ENCODE peak calls at places on chromosome 19, in five cellular contexts. U is progenitor cell of endocrine pancreas; D is NCI-H82; B is central memory CD8-positive, alpha-beta T cell; I is C1 segment of cervical spinal cord. R is an unnamed sample.

GRCh38 chr19:46659151-46660007 is 1.6 kb downstream of the DACT3 start:
- DNase-seq in U (no peak), D (peak), B (no peak), I (peak), R (peak)

GRCh38 chr19:21608571-21608970 is 103.2 kb downstream of the ZNF429 start:
- DNase-seq in D (no peak), I (no peak), B (no peak), U (no peak), R (no peak)

GRCh38 chr19:16591803-16592556 is 19.8 kb upstream of the SLC35E1 start:
- DNase-seq in I (no peak), B (no peak), D (no peak), U (no peak), R (no peak)

GRCh38 chr19:50667759-50668231 is 18.6 kb downstream of the C19orf81 start:
- DNase-seq in B (no peak), U (no peak), D (no peak), I (no peak), R (no peak)

GRCh38 chr19:16673226-16673625 is 12.3 kb downstream of the TMEM38A start:
- DNase-seq in I (no peak), U (no peak), D (no peak), B (no peak), R (no peak)

GRCh38 chr19:47106819-47107200 is 6.8 kb downstream of the ZC3H4 start:
- DNase-seq in I (no peak), D (no peak), U (no peak), B (no peak), R (no peak)

GRCh38 chr19:38921420-38922274 is 8.9 kb downstream of the SARS2 start:
- DNase-seq in I (no peak), D (no peak), B (no peak), U (no peak), R (no peak)

GRCh38 chr19:45489216-45489855 is 7.5 kb downstream of the RTN2 start:
- DNase-seq in I (no peak), U (no peak), B (no peak), D (no peak), R (no peak)

GRCh38 chr19:30552593-30552992 is 180.4 kb downstream of the ZNF536 start:
- DNase-seq in I (no peak), D (peak), B (no peak), U (no peak), R (no peak)

GRCh38 chr19:34731019-34731829 is 2.8 kb upstream of the ZNF181 start:
- DNase-seq in U (no peak), B (no peak), I (no peak), D (no peak), R (no peak)

GRCh38 chr19:4343056-4343844 is at the start of gene MPND:
- DNase-seq in B (peak), D (peak), U (peak), I (peak), R (peak)

GRCh38 chr19:35742121-35742724 is at the start of gene IGFLR1:
- DNase-seq in I (no peak), B (peak), U (no peak), D (peak), R (no peak)

GRCh38 chr19:5137114-5137513 is 168.2 kb downstream of the KDM4B start:
- DNase-seq in B (no peak), U (no peak), D (no peak), I (no peak), R (no peak)

GRCh38 chr19:29671393-29672076 is 6.3 kb downstream of the PLEKHF1 start:
- DNase-seq in I (no peak), B (peak), U (no peak), D (peak), R (no peak)

GRCh38 chr19:46587861-46588260 is 13.3 kb upstream of the CALM3 start:
- DNase-seq in U (no peak), B (no peak), I (no peak), D (no peak), R (no peak)

GRCh38 chr19:34269081-34269480 is 14.7 kb downstream of the GARRE1 start:
- DNase-seq in I (no peak), D (no peak), U (no peak), B (no peak), R (no peak)

GRCh38 chr19:35357867-35358573 is at the start of gene FFAR3:
- DNase-seq in B (no peak), I (no peak), D (no peak), U (no peak), R (peak)

GRCh38 chr19:15398501-15399233 is 19.1 kb upstream of the AKAP8 start:
- DNase-seq in B (no peak), I (no peak), D (no peak), U (no peak), R (no peak)

GRCh38 chr19:51702103-51702753 is 9.1 kb downstream of the SPACA6 start:
- DNase-seq in I (no peak), B (peak), U (peak), D (peak), R (no peak)

GRCh38 chr19:40610396-40611064 is 9.4 kb downstream of the LTBP4 start:
- DNase-seq in U (no peak), I (no peak), B (peak), D (no peak), R (peak)

GRCh38 chr19:34359954-34360315 is 5.1 kb upstream of the GPI start:
- DNase-seq in U (no peak), B (no peak), I (no peak), D (peak), R (no peak)

GRCh38 chr19:6803036-6803404 is 30.5 kb downstream of the VAV1 start:
- DNase-seq in U (no peak), B (no peak), I (no peak), D (no peak), R (no peak)

GRCh38 chr19:50668416-50669318 is 19.4 kb downstream of the C19orf81 start:
- DNase-seq in D (no peak), I (no peak), U (no peak), B (no peak), R (no peak)

GRCh38 chr19:47272448-47273312 is 2.0 kb upstream of the INAFM1 start:
- DNase-seq in D (peak), B (no peak), I (no peak), U (no peak), R (no peak)

GRCh38 chr19:34639491-34640085 is 37.4 kb downstream of the SCGB2B2 start:
- DNase-seq in B (peak), I (peak), U (no peak), D (peak), R (no peak)

GRCh38 chr19:3304871-3305423 is 61.4 kb upstream of the NFIC start:
- DNase-seq in B (peak), U (peak), I (peak), D (peak), R (peak)

GRCh38 chr19:41701401-41702075 is 6.9 kb upstream of the CEACAM5 start:
- DNase-seq in D (peak), I (no peak), B (no peak), U (no peak), R (no peak)

GRCh38 chr19:56108447-56109195 is 12.5 kb downstream of the ZNF787 start:
- DNase-seq in I (no peak), D (no peak), U (no peak), B (no peak), R (no peak)

GRCh38 chr19:18109363-18109730 is 11.8 kb downstream of the MAST3 start:
- DNase-seq in U (no peak), D (no peak), B (no peak), I (no peak), R (no peak)

GRCh38 chr19:16714702-16715294 is 4.8 kb upstream of the NWD1 start:
- DNase-seq in B (peak), U (peak), D (peak), I (peak), R (peak)

GRCh38 chr19:6252066-6252465 is 27.7 kb downstream of the MLLT1 start:
- DNase-seq in I (no peak), B (no peak), U (no peak), D (no peak), R (no peak)

GRCh38 chr19:41999071-41999877 is 5.2 kb upstream of the ATP1A3 start:
- DNase-seq in U (no peak), B (no peak), I (no peak), D (peak), R (no peak)

GRCh38 chr19:38734426-38735256 is 9.6 kb downstream of the CAPN12 start:
- DNase-seq in U (no peak), D (peak), B (no peak), I (no peak), R (no peak)